ENCODE peak calls at places on chromosome 6, in nine cellular contexts. I, C, P, M, G, J, F, B and T are unnamed samples.

GRCh38 chr6:105894556-105894955 is 191.6 kb upstream of the PRDM1 start:
- DNase-seq in P (no peak), G (no peak), F (no peak), B (no peak), M (no peak), I (no peak), J (no peak), C (no peak), T (no peak)

GRCh38 chr6:11152581-11152980 is 41.1 kb upstream of the ERVFRD-1 start:
- DNase-seq in C (no peak), M (no peak), G (no peak), P (no peak), B (no peak), F (no peak), J (no peak), I (no peak), T (no peak)

GRCh38 chr6:33166811-33167210 is 25.5 kb downstream of the COL11A2 start:
- DNase-seq in J (no peak), M (no peak), B (no peak), I (no peak), P (no peak), G (no peak), C (no peak), F (no peak), T (no peak)

GRCh38 chr6:168221497-168222079 is 98.0 kb downstream of the DACT2 start:
- DNase-seq in B (no peak), P (no peak), M (no peak), I (no peak), G (no peak), J (no peak), F (no peak), C (no peak), T (no peak)

GRCh38 chr6:160667854-160668481 is 3.9 kb upstream of the LPA start:
- DNase-seq in J (no peak), C (peak), G (peak), M (no peak), P (peak), B (peak), I (peak), F (no peak), T (no peak)

GRCh38 chr6:69866351-69867074 is at the start of gene COL19A1:
- DNase-seq in B (peak), C (peak), I (peak), F (no peak), G (peak), M (no peak), P (peak), J (no peak), T (peak)

GRCh38 chr6:99178168-99178567 is 171.3 kb downstream of the FAXC start:
- DNase-seq in M (no peak), I (peak), F (no peak), P (peak), C (no peak), J (no peak), B (no peak), G (no peak), T (no peak)

GRCh38 chr6:35311390-35312075 is 13.9 kb downstream of the DEF6 start:
- DNase-seq in G (no peak), P (no peak), C (no peak), I (no peak), F (peak), J (no peak), B (peak), M (no peak), T (no peak)

GRCh38 chr6:78947962-78948361 is 80.6 kb downstream of the IRAK1BP1 start:
- DNase-seq in B (no peak), I (peak), P (peak), C (no peak), G (no peak), J (no peak), M (no peak), F (no peak), T (no peak)

GRCh38 chr6:29797120-29797519 is 30.5 kb upstream of the HLA-G start:
- DNase-seq in M (no peak), G (no peak), F (no peak), P (peak), C (no peak), B (peak), I (peak), J (no peak), T (no peak)

GRCh38 chr6:139037490-139037889 is 8.9 kb downstream of the ABRACL start:
- DNase-seq in B (no peak), F (no peak), C (no peak), M (no peak), G (no peak), I (no peak), J (no peak), P (no peak), T (no peak)

GRCh38 chr6:157648561-157648960 is 174.5 kb upstream of the SNX9 start:
- DNase-seq in P (peak), C (no peak), M (no peak), G (no peak), I (peak), J (no peak), B (no peak), F (no peak), T (no peak)

GRCh38 chr6:129748901-129749748 is 39.1 kb upstream of the ARHGAP18 start:
- DNase-seq in G (no peak), M (no peak), F (no peak), B (no peak), P (peak), J (no peak), I (peak), C (no peak), T (no peak)

GRCh38 chr6:25984265-25984664 is 21.7 kb downstream of the TRIM38 start:
- DNase-seq in I (no peak), F (no peak), G (no peak), M (no peak), P (no peak), J (no peak), C (no peak), B (no peak), T (no peak)

GRCh38 chr6:7004581-7005297 is 103.0 kb upstream of the RREB1 start:
- DNase-seq in P (no peak), J (no peak), C (no peak), M (no peak), I (no peak), B (no peak), F (no peak), G (no peak), T (no peak)

GRCh38 chr6:156685823-156686428 is 91.3 kb upstream of the ARID1B start:
- DNase-seq in G (no peak), M (no peak), B (peak), F (no peak), J (no peak), I (no peak), C (no peak), P (no peak), T (no peak)

GRCh38 chr6:42230320-42231034 is 12.8 kb upstream of the MRPS10 start:
- DNase-seq in C (no peak), I (peak), F (no peak), G (no peak), M (no peak), P (peak), B (no peak), J (no peak), T (no peak)

GRCh38 chr6:148885154-148885870 is 138.5 kb downstream of the UST start:
- DNase-seq in I (no peak), G (no peak), J (no peak), F (no peak), P (peak), C (no peak), B (no peak), M (no peak), T (no peak)

GRCh38 chr6:108115598-108116058 is 41.1 kb upstream of the OSTM1 start:
- DNase-seq in P (peak), B (peak), M (no peak), I (peak), C (no peak), G (peak), F (no peak), J (no peak), T (no peak)

GRCh38 chr6:118787746-118788419 is 106.1 kb upstream of the ASF1A start:
- DNase-seq in J (no peak), I (no peak), F (no peak), M (no peak), B (no peak), P (no peak), C (no peak), G (no peak), T (no peak)

GRCh38 chr6:138815797-138816528 is 20.1 kb downstream of the ECT2L start:
- DNase-seq in P (peak), C (no peak), M (no peak), J (no peak), F (no peak), B (peak), I (peak), G (peak), T (no peak)

GRCh38 chr6:41426888-41427641 is 91.7 kb downstream of the NCR2 start:
- DNase-seq in C (no peak), I (no peak), P (no peak), G (no peak), M (no peak), J (no peak), F (peak), B (no peak), T (no peak)

GRCh38 chr6:30726506-30727413 is 6.6 kb downstream of the TUBB start:
- DNase-seq in M (no peak), P (peak), B (no peak), I (peak), G (no peak), J (no peak), F (no peak), C (no peak), T (no peak)

GRCh38 chr6:21856096-21856825 is 262.7 kb downstream of the SOX4 start:
- DNase-seq in B (no peak), M (no peak), I (peak), F (no peak), P (peak), C (no peak), G (no peak), J (no peak), T (no peak)

GRCh38 chr6:80217799-80218198 is 111.3 kb downstream of the BCKDHB start:
- DNase-seq in M (no peak), J (no peak), C (no peak), F (no peak), G (no peak), B (no peak), P (no peak), I (no peak), T (no peak)

GRCh38 chr6:169589699-169590257 is 112.1 kb downstream of the WDR27 start:
- DNase-seq in J (no peak), I (peak), C (no peak), M (no peak), P (peak), F (no peak), G (no peak), B (no peak), T (no peak)

GRCh38 chr6:111011360-111012142 is 29.7 kb downstream of the RPF2 start:
- DNase-seq in I (peak), P (peak), G (peak), M (no peak), J (no peak), F (no peak), C (no peak), B (peak), T (no peak)

GRCh38 chr6:15881150-15881549 is 218.3 kb upstream of the DTNBP1 start:
- DNase-seq in B (no peak), I (no peak), C (no peak), P (no peak), G (no peak), F (no peak), J (no peak), M (no peak), T (no peak)

GRCh38 chr6:1117530-1118286 is 194.2 kb upstream of the FOXQ1 start:
- DNase-seq in F (no peak), I (no peak), P (no peak), J (no peak), M (no peak), B (peak), G (no peak), C (no peak), T (no peak)

GRCh38 chr6:23106951-23107350 is 537.6 kb downstream of the HDGFL1 start:
- DNase-seq in F (no peak), P (peak), C (no peak), J (no peak), I (peak), B (no peak), M (no peak), G (no peak), T (no peak)

GRCh38 chr6:10690651-10691445 is 3.6 kb downstream of the C6orf52 start:
- DNase-seq in P (no peak), J (no peak), C (no peak), M (no peak), F (no peak), I (no peak), G (peak), B (no peak), T (no peak)

GRCh38 chr6:12973302-12973865 is 256.8 kb downstream of the PHACTR1 start:
- DNase-seq in B (no peak), J (no peak), M (no peak), P (peak), C (no peak), I (peak), F (no peak), G (no peak), T (no peak)

GRCh38 chr6:106562001-106562400 is 67.3 kb downstream of the RTN4IP1 start:
- DNase-seq in I (no peak), B (no peak), F (no peak), M (no peak), P (no peak), G (no peak), C (no peak), J (no peak), T (no peak)

GRCh38 chr6:1739680-1740079 is 130.0 kb downstream of the FOXC1 start:
- DNase-seq in I (no peak), F (no peak), J (no peak), C (no peak), G (no peak), M (no peak), P (no peak), B (no peak), T (no peak)

GRCh38 chr6:14467591-14467990 is 350.0 kb downstream of the CD83 start:
- DNase-seq in G (no peak), J (no peak), I (no peak), M (no peak), F (no peak), B (no peak), C (no peak), P (peak), T (no peak)

GRCh38 chr6:62775427-62776022 is 435.7 kb upstream of the FKBP1C start:
- DNase-seq in C (no peak), M (no peak), J (no peak), B (no peak), F (no peak), P (peak), G (peak), I (peak), T (no peak)